ENCODE peak calls at places on chromosomes 6 and 20, in six cellular contexts. A is Caki2; U is fibroblast of gingiva; W is stimulated activated CD8-positive, alpha-beta memory T cell treated with anti-CD3 and anti-CD28 coated beads, Interleukin-12 subunit alpha, Interleukin-12 subunit beta, amount 100 ng/mL, for 4 hours; P is nephron progenitor cell; E is GDM1. T is an unnamed sample.

GRCh38 chr20:48959902-48960550 is 38.5 kb downstream of the ARFGEF2 start:
- DNase-seq in P (no peak), E (no peak), W (no peak), U (no peak), A (no peak), T (no peak)

GRCh38 chr6:169702640-169703246 is 817 bp downstream of the C6orf120 start:
- DNase-seq in U (no peak), A (no peak), W (peak), P (no peak), E (no peak), T (no peak)

GRCh38 chr6:33863723-33864440 is 60.1 kb upstream of the MLN start:
- DNase-seq in E (no peak), P (no peak), U (no peak), A (no peak), W (no peak), T (no peak)

GRCh38 chr6:132060591-132060990 is 109.4 kb upstream of the CCN2 start:
- DNase-seq in P (no peak), W (no peak), A (no peak), E (no peak), U (peak), T (peak)

GRCh38 chr6:166351715-166352285 is 9.5 kb upstream of the SFT2D1 start:
- DNase-seq in P (no peak), E (no peak), W (no peak), U (peak), A (peak), T (no peak)

GRCh38 chr6:146857180-146857959 is 258.6 kb downstream of the ADGB start:
- DNase-seq in W (peak), U (peak), P (peak), E (peak), A (peak), T (peak)

GRCh38 chr6:127177030-127177928 is 58.8 kb downstream of the RSPO3 start:
- DNase-seq in P (no peak), U (peak), E (no peak), A (peak), W (no peak), T (no peak)

GRCh38 chr6:121042766-121043165 is 291.5 kb downstream of the TBC1D32 start:
- DNase-seq in E (no peak), W (no peak), U (no peak), A (no peak), P (no peak), T (no peak)

GRCh38 chr20:11993886-11994466 is 76.3 kb downstream of the BTBD3 start:
- DNase-seq in W (no peak), A (no peak), P (no peak), E (no peak), U (no peak), T (no peak)

GRCh38 chr6:20286968-20287565 is 74.8 kb upstream of the MBOAT1 start:
- DNase-seq in P (no peak), A (no peak), W (no peak), E (no peak), U (peak), T (no peak)

GRCh38 chr20:59813126-59813947 is 120.1 kb downstream of the SYCP2 start:
- DNase-seq in E (no peak), U (no peak), W (no peak), A (no peak), P (no peak), T (no peak)

GRCh38 chr20:14860410-14860814 is 523.0 kb upstream of the FLRT3 start:
- DNase-seq in E (no peak), U (no peak), P (peak), W (no peak), A (no peak), T (no peak)

GRCh38 chr20:1326031-1326930 is 2.7 kb downstream of the SDCBP2 start:
- DNase-seq in A (no peak), W (no peak), E (no peak), P (no peak), U (peak), T (no peak)

GRCh38 chr6:137316626-137317025 is 97.4 kb upstream of the IFNGR1 start:
- DNase-seq in W (no peak), A (no peak), E (no peak), P (no peak), U (peak), T (no peak)

GRCh38 chr20:32034581-32035397 is 17.3 kb upstream of the HCK start:
- DNase-seq in U (peak), W (no peak), E (peak), P (no peak), A (no peak), T (no peak)

GRCh38 chr6:7008451-7008988 is 99.2 kb upstream of the RREB1 start:
- DNase-seq in W (no peak), A (no peak), E (no peak), U (no peak), P (no peak), T (no peak)

GRCh38 chr6:22568854-22569253 is 512 bp upstream of the HDGFL1 start:
- DNase-seq in W (no peak), U (no peak), E (no peak), P (no peak), A (no peak), T (no peak)

GRCh38 chr6:73139681-73140080 is 85.6 kb downstream of the KHDC1L start:
- DNase-seq in E (no peak), U (no peak), P (no peak), W (no peak), A (no peak), T (no peak)

GRCh38 chr6:165986647-165987482 is 180.8 kb downstream of the TBXT start:
- DNase-seq in U (peak), A (no peak), P (peak), W (no peak), E (no peak), T (no peak)

GRCh38 chr20:38181971-38182370 is 16.9 kb upstream of the TGM2 start:
- DNase-seq in P (no peak), U (no peak), A (no peak), E (no peak), W (no peak), T (no peak)